ENCODE peak calls at places on chromosome 4, in seven cellular contexts. U is NCI-H1092; B is iPS DF 19.7; Q is activated CD4-positive, alpha-beta memory T cell treated with anti-CD3 and anti-CD28 coated beads, Interleukin-2, amount 10 ng/mL, durations not matched to agents 7 days and 5 days; P is HEK293T; C is endothelial cell; D is naive B cell. L is an unnamed sample.
A peak's percentile ranks its signal among the peaks of the same experiment; 100 is the strongest.

GRCh38 chr4:87209696-87210095 is 10.7 kb downstream of the KLHL8 start:
- DNase-seq in U (no peak), B (no peak), Q (no peak), P (no peak), C (no peak), D (peak; percentile 63), L (no peak)

GRCh38 chr4:74033721-74034120 is 4.8 kb downstream of the CXCL3 start:
- DNase-seq in U (no peak), B (no peak), Q (no peak), P (no peak), C (no peak), D (no peak), L (no peak)

GRCh38 chr4:52852041-52852440 is 10.1 kb upstream of the RASL11B start:
- DNase-seq in U (no peak), B (no peak), Q (no peak), P (no peak), C (no peak), D (no peak), L (no peak)

GRCh38 chr4:88592600-88593448 is 544 bp downstream of the HERC3 start:
- DNase-seq in U (no peak), B (no peak), Q (peak; percentile 83), P (peak; percentile 86), C (peak; percentile 65), D (peak; percentile 76), L (no peak)

GRCh38 chr4:48138936-48139335 is 4.9 kb upstream of the TXK start:
- DNase-seq in U (no peak), B (no peak), Q (peak; percentile 53), P (no peak), C (no peak), D (peak; percentile 65), L (no peak)

GRCh38 chr4:142091691-142092182 is 455.4 kb downstream of the IL15 start:
- DNase-seq in U (no peak), B (no peak), Q (no peak), P (no peak), C (no peak), D (no peak), L (peak; percentile 95)

GRCh38 chr4:16530688-16531635 is 304.7 kb upstream of the TAPT1 start:
- DNase-seq in U (no peak), B (no peak), Q (no peak), P (no peak), C (no peak), D (no peak), L (no peak)

GRCh38 chr4:150206265-150206664 is 128.0 kb downstream of the DCLK2 start:
- DNase-seq in U (no peak), B (no peak), Q (no peak), P (no peak), C (no peak), D (no peak), L (no peak)

GRCh38 chr4:123786159-123786915 is 389.7 kb downstream of the SPRY1 start:
- DNase-seq in U (no peak), B (no peak), Q (no peak), P (no peak), C (no peak), D (no peak), L (no peak)

GRCh38 chr4:76002176-76002575 is 5.1 kb downstream of the CXCL9 start:
- DNase-seq in U (no peak), B (no peak), Q (no peak), P (no peak), C (no peak), D (no peak), L (no peak)

GRCh38 chr4:95050980-95051688 is 293.4 kb downstream of the BMPR1B start:
- DNase-seq in U (no peak), B (peak; percentile 12), Q (no peak), P (peak; percentile 32), C (no peak), D (no peak), L (no peak)

GRCh38 chr4:153759407-153760226 is at the start of gene RNF175:
- DNase-seq in U (no peak), B (peak; percentile 57), Q (no peak), P (no peak), C (peak; percentile 41), D (no peak), L (no peak)

GRCh38 chr4:23717528-23718248 is 172.2 kb downstream of the PPARGC1A start:
- DNase-seq in U (no peak), B (no peak), Q (no peak), P (peak; percentile 36), C (peak; percentile 13), D (no peak), L (no peak)

GRCh38 chr4:152606800-152607577 is 71.1 kb upstream of the FBXW7 start:
- DNase-seq in U (peak; percentile 39), B (no peak), Q (no peak), P (no peak), C (no peak), D (no peak), L (no peak)

GRCh38 chr4:6689506-6689960 is 4.1 kb upstream of the S100P start:
- DNase-seq in U (no peak), B (no peak), Q (peak; percentile 44), P (no peak), C (no peak), D (no peak), L (no peak)

GRCh38 chr4:80086296-80086695 is 13.3 kb upstream of the ANTXR2 start:
- DNase-seq in U (no peak), B (no peak), Q (no peak), P (no peak), C (no peak), D (no peak), L (no peak)

GRCh38 chr4:37889849-37890500 is 909 bp upstream of the TBC1D1 start:
- DNase-seq in U (no peak), B (no peak), Q (no peak), P (no peak), C (peak; percentile 13), D (no peak), L (no peak)

GRCh38 chr4:78551420-78552351 is at the start of gene ANXA3:
- DNase-seq in U (no peak), B (no peak), Q (peak; percentile 16), P (peak; percentile 54), C (peak; percentile 33), D (peak; percentile 18), L (no peak)

GRCh38 chr4:24472514-24473308 is 111.6 kb downstream of the DHX15 start:
- DNase-seq in U (peak; percentile 32), B (no peak), Q (peak; percentile 65), P (peak; percentile 70), C (peak; percentile 87), D (peak; percentile 45), L (peak; percentile 50)

GRCh38 chr4:152968806-152969394 is 32.8 kb downstream of the FHDC1 start:
- DNase-seq in U (no peak), B (no peak), Q (no peak), P (no peak), C (no peak), D (no peak), L (no peak)

GRCh38 chr4:71270901-71271300 is 67.9 kb upstream of the SLC4A4 start:
- DNase-seq in U (peak; percentile 20), B (no peak), Q (peak; percentile 19), P (peak; percentile 38), C (peak; percentile 63), D (no peak), L (no peak)

L was measured in GM04504.